ENCODE peak calls at places on chromosomes 3 and 15, in nine cellular contexts. A is activated B cell treated with CpG ODN at 0.5 μM for 24 hours; H is dermis blood vessel endothelial cell; X is CD8-positive, alpha-beta T cell; V is RPMI7951; S is tibial artery; D is T1000; B is activated T-cell treated with anti-CD3 and anti-CD28 coated beads for 1 hour; Z is COR-L47. J is an unnamed sample.

GRCh38 chr3:42246091-42246490 is 19.9 kb downstream of the CCK start:
- DNase-seq in A (no peak), H (no peak), X (no peak), V (no peak), S (no peak), D (no peak), B (no peak), Z (no peak), J (no peak)

GRCh38 chr3:155676252-155676981 is 68.5 kb downstream of the PLCH1 start:
- DNase-seq in A (no peak), H (no peak), X (no peak), V (peak), S (no peak), D (no peak), B (no peak), Z (no peak), J (no peak)

GRCh38 chr15:90519688-90520087 is 10.0 kb upstream of the CRTC3 start:
- DNase-seq in A (no peak), H (peak), X (no peak), V (no peak), S (no peak), D (no peak), B (no peak), Z (no peak), J (no peak)

GRCh38 chr15:58562135-58562534 is 130.3 kb downstream of the LIPC start:
- DNase-seq in A (no peak), H (no peak), X (no peak), V (no peak), S (no peak), D (no peak), B (no peak), Z (no peak), J (no peak)

GRCh38 chr15:83733206-83733605 is 79.3 kb downstream of the ADAMTSL3 start:
- DNase-seq in A (no peak), H (no peak), X (no peak), V (peak), S (no peak), D (no peak), B (no peak), Z (no peak), J (no peak)

GRCh38 chr15:86483936-86484335 is 404.3 kb downstream of the AGBL1 start:
- DNase-seq in A (no peak), H (no peak), X (no peak), V (no peak), S (no peak), D (no peak), B (no peak), Z (no peak), J (no peak)

GRCh38 chr3:11197471-11197870 is 43.2 kb downstream of the HRH1 start:
- DNase-seq in A (no peak), H (no peak), X (no peak), V (no peak), S (no peak), D (no peak), B (no peak), Z (no peak), J (no peak)

GRCh38 chr15:34656005-34656604 is 72.7 kb upstream of the GOLGA8B start:
- DNase-seq in A (no peak), H (no peak), X (no peak), V (no peak), S (no peak), D (no peak), B (no peak), Z (no peak), J (no peak)

GRCh38 chr3:108389361-108389760 is 93.0 kb downstream of the HHLA2 start:
- DNase-seq in A (no peak), H (no peak), X (no peak), V (no peak), S (no peak), D (no peak), B (no peak), Z (peak), J (no peak)